ENCODE peak calls at places on chromosomes 12 and 14, in four cellular contexts. One of them, this sample, is unnamed.

GRCh38 chr14:64707661-64708060 is 3.4 kb downstream of the PLEKHG3 start:
- DNase-seq in GM18507: no peak
- DNase-seq in Caki2: no peak
- DNase-seq in DMS153: no peak
- DNase-seq in this sample: no peak

GRCh38 chr14:75562048-75562447 is 16.4 kb upstream of the FLVCR2 start:
- DNase-seq in GM18507: no peak
- DNase-seq in Caki2: peak
- DNase-seq in DMS153: no peak
- DNase-seq in this sample: no peak

GRCh38 chr14:104114421-104115130 is 23.8 kb upstream of the KIF26A start:
- DNase-seq in GM18507: no peak
- DNase-seq in Caki2: no peak
- DNase-seq in DMS153: no peak
- DNase-seq in this sample: no peak

GRCh38 chr14:72024043-72024407 is 91.8 kb downstream of the RGS6 start:
- DNase-seq in GM18507: no peak
- DNase-seq in Caki2: peak
- DNase-seq in DMS153: peak
- DNase-seq in this sample: peak

GRCh38 chr14:34425095-34425851 is 36.8 kb downstream of the SPTSSA start:
- DNase-seq in GM18507: no peak
- DNase-seq in Caki2: peak
- DNase-seq in DMS153: no peak
- DNase-seq in this sample: no peak

GRCh38 chr12:132619301-132620112 is 931 bp downstream of the P2RX2 start:
- DNase-seq in GM18507: no peak
- DNase-seq in Caki2: no peak
- DNase-seq in DMS153: no peak
- DNase-seq in this sample: no peak

GRCh38 chr12:67274186-67274585 is 5.0 kb downstream of the CAND1 start:
- DNase-seq in GM18507: no peak
- DNase-seq in Caki2: no peak
- DNase-seq in DMS153: no peak
- DNase-seq in this sample: no peak

GRCh38 chr12:62372134-62372533 is 94.5 kb upstream of the MON2 start:
- DNase-seq in GM18507: no peak
- DNase-seq in Caki2: no peak
- DNase-seq in DMS153: no peak
- DNase-seq in this sample: no peak

GRCh38 chr14:102729268-102729667 is 48.0 kb upstream of the TRAF3 start:
- DNase-seq in GM18507: no peak
- DNase-seq in Caki2: no peak
- DNase-seq in DMS153: no peak
- DNase-seq in this sample: no peak

GRCh38 chr12:107929436-107929835 is 154.9 kb downstream of the ASCL4 start:
- DNase-seq in GM18507: no peak
- DNase-seq in Caki2: no peak
- DNase-seq in DMS153: no peak
- DNase-seq in this sample: no peak

GRCh38 chr12:89040146-89040964 is 311.9 kb downstream of the DUSP6 start:
- DNase-seq in GM18507: peak
- DNase-seq in Caki2: no peak
- DNase-seq in DMS153: peak
- DNase-seq in this sample: no peak

GRCh38 chr12:69910739-69911138 is 85.7 kb downstream of the MYRFL start:
- DNase-seq in GM18507: no peak
- DNase-seq in Caki2: no peak
- DNase-seq in DMS153: peak
- DNase-seq in this sample: no peak

GRCh38 chr14:30240002-30240401 is 312.4 kb upstream of the PRKD1 start:
- DNase-seq in GM18507: no peak
- DNase-seq in Caki2: no peak
- DNase-seq in DMS153: no peak
- DNase-seq in this sample: no peak

GRCh38 chr12:8508224-8508623 is 5.1 kb upstream of the CLEC4D start:
- DNase-seq in GM18507: no peak
- DNase-seq in Caki2: no peak
- DNase-seq in DMS153: no peak
- DNase-seq in this sample: no peak

GRCh38 chr14:74841230-74842207 is 34.4 kb downstream of the PROX2 start:
- DNase-seq in GM18507: peak
- DNase-seq in Caki2: no peak
- DNase-seq in DMS153: no peak
- DNase-seq in this sample: peak

GRCh38 chr14:71725802-71726638 is 206.2 kb upstream of the RGS6 start:
- DNase-seq in GM18507: no peak
- DNase-seq in Caki2: no peak
- DNase-seq in DMS153: no peak
- DNase-seq in this sample: no peak

GRCh38 chr12:104190641-104191176 is 24.9 kb upstream of the TXNRD1 start:
- DNase-seq in GM18507: no peak
- DNase-seq in Caki2: no peak
- DNase-seq in DMS153: no peak
- DNase-seq in this sample: no peak

GRCh38 chr12:84134797-84135366 is 777.7 kb downstream of the SLC6A15 start:
- DNase-seq in GM18507: no peak
- DNase-seq in Caki2: no peak
- DNase-seq in DMS153: no peak
- DNase-seq in this sample: no peak

GRCh38 chr12:94193168-94193567 is 44.8 kb downstream of the PLXNC1 start:
- DNase-seq in GM18507: no peak
- DNase-seq in Caki2: no peak
- DNase-seq in DMS153: no peak
- DNase-seq in this sample: no peak

GRCh38 chr12:131135311-131135785 is 181.6 kb downstream of the ADGRD1 start:
- DNase-seq in GM18507: no peak
- DNase-seq in Caki2: no peak
- DNase-seq in DMS153: no peak
- DNase-seq in this sample: no peak

GRCh38 chr12:67650127-67650495 is 1.6 kb downstream of the DYRK2 start:
- DNase-seq in GM18507: no peak
- DNase-seq in Caki2: peak
- DNase-seq in DMS153: no peak
- DNase-seq in this sample: no peak

GRCh38 chr12:55745361-55746146 is 2.6 kb downstream of the GDF11 start:
- DNase-seq in GM18507: no peak
- DNase-seq in Caki2: no peak
- DNase-seq in DMS153: peak
- DNase-seq in this sample: no peak

GRCh38 chr14:50148799-50149198 is 32.4 kb upstream of the VCPKMT start:
- DNase-seq in GM18507: no peak
- DNase-seq in Caki2: no peak
- DNase-seq in DMS153: no peak
- DNase-seq in this sample: no peak

GRCh38 chr14:88168498-88169165 is 154.4 kb downstream of the KCNK10 start:
- DNase-seq in GM18507: peak
- DNase-seq in Caki2: no peak
- DNase-seq in DMS153: no peak
- DNase-seq in this sample: no peak

GRCh38 chr12:77893918-77894317 is 63.2 kb downstream of the NAV3 start:
- DNase-seq in GM18507: no peak
- DNase-seq in Caki2: peak
- DNase-seq in DMS153: no peak
- DNase-seq in this sample: no peak

This sample was measured in GM12878.